ENCODE peak calls at places on chromosome 22, in nine cellular contexts. K, Z, Q, S, W, N, I, R and Y are unnamed samples.

GRCh38 chr22:40410731-40411505 is 40.5 kb downstream of the SGSM3 start:
- DNase-seq in K (no peak), Q (peak; percentile 33), S (no peak), W (no peak), I (no peak), Z (no peak), R (no peak), N (no peak), Y (no peak)

GRCh38 chr22:37746366-37747089 is 49.7 kb downstream of the TRIOBP start:
- DNase-seq in Q (no peak), I (no peak), R (no peak), Z (no peak), K (no peak), N (no peak), S (no peak), W (no peak), Y (no peak)

GRCh38 chr22:42444060-42444904 is 12.1 kb upstream of the NFAM1 start:
- DNase-seq in N (peak; percentile 67), K (peak; percentile 27), I (peak; percentile 74), W (peak; percentile 95), Z (peak; percentile 42), Q (peak; percentile 92), R (peak; percentile 43), S (peak; percentile 80), Y (peak; percentile 90)

GRCh38 chr22:43177479-43177878 is 9.5 kb downstream of the TTLL12 start:
- DNase-seq in Q (no peak), N (no peak), W (peak; percentile 49), I (no peak), K (no peak), S (no peak), R (no peak), Z (no peak), Y (no peak)

GRCh38 chr22:21968452-21969129 is 14.0 kb downstream of the TOP3B start:
- DNase-seq in I (no peak), Z (no peak), W (no peak), N (no peak), Q (no peak), S (no peak), R (no peak), K (no peak), Y (no peak)

GRCh38 chr22:43106302-43106701 is 4.2 kb upstream of the BIK start:
- DNase-seq in W (no peak), Q (no peak), N (no peak), R (no peak), Z (no peak), S (no peak), I (no peak), K (no peak), Y (no peak)

GRCh38 chr22:46951326-46951725 is 188.9 kb downstream of the TBC1D22A start:
- DNase-seq in S (no peak), W (no peak), K (no peak), Q (no peak), Z (no peak), N (no peak), I (no peak), R (no peak), Y (no peak)

GRCh38 chr22:17198188-17199130 is 20.8 kb downstream of the ADA2 start:
- DNase-seq in Z (no peak), N (no peak), W (peak; percentile 75), R (peak; percentile 36), I (no peak), Q (no peak), S (no peak), K (no peak), Y (no peak)

GRCh38 chr22:40107756-40108437 is 69.8 kb upstream of the TNRC6B start:
- DNase-seq in N (no peak), K (no peak), S (no peak), R (no peak), Z (no peak), Q (peak; percentile 71), W (no peak), I (no peak), Y (peak; percentile 14)

GRCh38 chr22:32048069-32048468 is 5.0 kb downstream of the SLC5A1 start:
- DNase-seq in R (no peak), Q (no peak), W (no peak), N (no peak), Z (no peak), S (no peak), I (no peak), K (no peak), Y (no peak)

GRCh38 chr22:22798232-22798616 is 89.4 kb upstream of the IGLL5 start:
- DNase-seq in S (no peak), I (no peak), W (no peak), Z (no peak), K (no peak), R (no peak), Q (no peak), N (no peak), Y (no peak)

GRCh38 chr22:45502215-45503070 is at the start of gene FBLN1:
- DNase-seq in N (no peak), W (peak; percentile 84), Z (no peak), S (no peak), I (no peak), R (no peak), K (no peak), Q (no peak), Y (peak; percentile 42)

GRCh38 chr22:40345801-40346177 is 511 bp upstream of the ADSL start:
- DNase-seq in S (peak; percentile 51), Q (peak; percentile 87), N (no peak), K (no peak), I (no peak), Z (no peak), R (no peak), W (peak; percentile 79), Y (peak; percentile 37)

GRCh38 chr22:32413715-32414114 is 1.7 kb upstream of the RTCB start:
- DNase-seq in I (no peak), R (no peak), Z (no peak), K (no peak), W (no peak), N (no peak), Q (no peak), S (no peak), Y (no peak)

GRCh38 chr22:47884775-47885174 is 1122.3 kb downstream of the TBC1D22A start:
- DNase-seq in R (no peak), Z (no peak), I (no peak), N (no peak), S (no peak), Q (no peak), K (no peak), W (no peak), Y (no peak)